ENCODE peak calls at places on chromosomes 6 and 20, in six cellular contexts. O is HepG2, L is K562, P is NB4, G is GM12878, M is endothelial cell of umbilical vein. J is an unnamed sample.

GRCh38 chr6:47414517-47415167 is 62.9 kb upstream of the CD2AP start:
- DNase-seq in O (peak), L (no peak), P (peak), G (peak), M (peak), J (peak)

GRCh38 chr6:124368131-124368530 is 564.5 kb downstream of the NKAIN2 start:
- DNase-seq in O (no peak), L (no peak), P (no peak), G (no peak), M (no peak), J (no peak)

GRCh38 chr6:4668271-4669179 is 107.7 kb upstream of the CDYL start:
- DNase-seq in O (no peak), L (no peak), P (peak), G (no peak), M (no peak), J (no peak)

GRCh38 chr6:35497571-35498406 is 910 bp upstream of the TEAD3 start:
- DNase-seq in O (peak), L (peak), P (peak), G (no peak), M (peak), J (peak)

GRCh38 chr20:5039255-5039657 is 37.9 kb upstream of the SLC23A2 start:
- DNase-seq in O (no peak), L (no peak), P (peak), G (peak), M (no peak), J (no peak)

GRCh38 chr6:14109411-14109826 is 8.2 kb upstream of the CD83 start:
- DNase-seq in O (no peak), L (no peak), P (no peak), G (no peak), M (no peak), J (no peak)

GRCh38 chr20:49395183-49395582 is 87.3 kb downstream of the KCNB1 start:
- DNase-seq in O (no peak), L (no peak), P (no peak), G (no peak), M (no peak), J (no peak)

GRCh38 chr6:137112067-137112355 is 61.4 kb downstream of the IL22RA2 start:
- DNase-seq in O (no peak), L (no peak), P (no peak), G (no peak), M (no peak), J (no peak)

GRCh38 chr6:6725834-6726194 is 137.3 kb downstream of the LY86 start:
- DNase-seq in O (no peak), L (no peak), P (peak), G (no peak), M (no peak), J (no peak)

GRCh38 chr6:82614518-82614917 is 250.9 kb downstream of the TPBG start:
- DNase-seq in O (no peak), L (no peak), P (no peak), G (no peak), M (no peak), J (no peak)

GRCh38 chr6:70889270-70889669 is 67.6 kb downstream of the B3GAT2 start:
- DNase-seq in O (no peak), L (no peak), P (no peak), G (no peak), M (no peak), J (no peak)

GRCh38 chr6:47033029-47033796 is 8.9 kb downstream of the ADGRF1 start:
- DNase-seq in O (no peak), L (no peak), P (no peak), G (no peak), M (no peak), J (no peak)

GRCh38 chr6:31175961-31176360 is 5.5 kb upstream of the POU5F1 start:
- DNase-seq in O (no peak), L (no peak), P (no peak), G (no peak), M (no peak), J (no peak)

GRCh38 chr6:11769816-11770545 is 8.6 kb downstream of the ADTRP start:
- DNase-seq in O (no peak), L (no peak), P (peak), G (no peak), M (no peak), J (no peak)

GRCh38 chr6:56708810-56709597 is 66.3 kb upstream of the DST start:
- DNase-seq in O (peak), L (peak), P (peak), G (no peak), M (peak), J (peak)
- TF ChIP-seq MYC in O (no peak), L (no peak), P (no peak), G (no peak), M (no peak), J (no peak)

DNA sequence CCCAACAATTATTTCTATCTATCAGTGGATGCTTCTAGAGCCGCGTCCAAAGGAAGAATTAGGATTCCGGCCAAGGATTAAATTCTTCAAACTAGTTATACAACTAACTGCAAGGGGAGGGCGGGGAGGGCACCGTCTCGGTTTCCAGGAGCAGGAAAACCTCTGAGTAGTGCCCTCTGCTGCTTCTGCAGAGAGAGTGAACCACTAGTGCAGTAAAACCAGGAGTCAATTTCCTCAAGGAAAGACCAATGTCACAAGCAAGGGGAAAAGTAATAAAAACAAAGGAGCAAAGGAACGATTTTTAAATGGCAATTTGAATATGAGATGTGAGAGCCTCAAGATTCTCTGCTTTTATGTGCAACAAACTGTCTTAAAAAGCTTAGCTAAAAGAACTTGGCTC is 16.5 kb upstream of the UBE2J1 start:
- DNase-seq in O (peak), L (no peak), P (no peak), G (no peak), M (peak), J (peak)
- TF ChIP-seq MYC in O (no peak), L (no peak), P (no peak), G (no peak), M (no peak), J (no peak)

GRCh38 chr6:148963738-148964137 is 216.9 kb downstream of the UST start:
- DNase-seq in O (no peak), L (no peak), P (no peak), G (no peak), M (no peak), J (no peak)

GRCh38 chr6:148965287-148965686 is 218.5 kb downstream of the UST start:
- DNase-seq in O (no peak), L (no peak), P (no peak), G (no peak), M (no peak), J (no peak)

GRCh38 chr6:148964467-148964866 is 217.6 kb downstream of the UST start:
- DNase-seq in O (no peak), L (no peak), P (no peak), G (no peak), M (no peak), J (no peak)

GRCh38 chr6:148959511-148959910 is 212.7 kb downstream of the UST start:
- DNase-seq in O (no peak), L (no peak), P (no peak), G (no peak), M (no peak), J (no peak)

DNA sequence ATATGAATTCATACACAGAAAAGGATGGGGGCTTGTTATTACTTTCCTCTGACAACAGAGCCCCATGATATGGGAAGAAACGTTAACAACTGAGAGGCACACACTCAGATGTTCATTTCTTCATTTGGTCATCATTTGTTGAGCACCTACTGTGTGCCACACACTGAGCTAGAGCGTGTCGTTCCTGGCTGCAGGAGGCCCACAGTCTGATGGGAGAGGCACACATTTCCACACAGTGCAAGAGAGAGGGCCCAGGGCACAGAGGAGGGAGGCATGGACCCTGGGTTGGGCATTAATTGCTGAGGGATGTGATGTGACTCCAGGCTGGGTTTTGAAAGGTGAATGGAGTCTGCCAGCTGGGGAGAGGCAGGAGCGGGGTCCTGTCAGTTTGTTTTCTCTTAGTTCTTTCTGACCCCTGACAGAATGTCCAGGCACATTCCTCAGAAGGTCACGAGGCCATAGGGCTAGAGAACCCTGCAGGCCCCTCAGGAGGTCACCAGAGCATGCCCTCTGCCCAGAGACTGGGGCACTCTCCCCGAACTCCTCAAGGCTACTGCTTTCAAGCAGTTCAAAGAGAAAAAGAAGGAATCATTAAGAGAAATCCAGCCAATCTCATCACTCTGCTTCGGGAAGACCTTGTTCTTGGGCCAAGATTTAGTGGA is 216.2 kb downstream of the UST start:
- DNase-seq in O (no peak), L (no peak), P (no peak), G (no peak), M (no peak), J (no peak)
- TF ChIP-seq MYC in O (no peak), L (no peak), P (no peak), G (no peak), M (no peak), J (no peak)

GRCh38 chr6:56043076-56043475 is 167.7 kb upstream of the BMP5 start:
- DNase-seq in O (no peak), L (no peak), P (no peak), G (no peak), M (peak), J (no peak)
- TF ChIP-seq MYC in O (no peak), L (no peak), P (no peak), G (no peak), M (no peak), J (no peak)

GRCh38 chr6:138691595-138692057 is 81.9 kb upstream of the CCDC28A start:
- DNase-seq in O (peak), L (no peak), P (peak), G (no peak), M (peak), J (peak)
- TF ChIP-seq MYC in O (no peak), L (no peak), P (no peak), G (no peak), M (no peak), J (no peak)

GRCh38 chr20:23826541-23827018 is at the start of gene CST2:
- DNase-seq in O (no peak), L (no peak), P (no peak), G (no peak), M (no peak), J (peak)
- TF ChIP-seq MYC in O (no peak), L (no peak), P (no peak), G (no peak), M (no peak), J (no peak)

GRCh38 chr6:25652007-25652515 is at the start of gene SCGN:
- DNase-seq in O (peak), L (peak), P (peak), G (no peak), M (peak), J (peak)
- TF ChIP-seq MYC in O (peak), L (no peak), P (no peak), G (no peak), M (no peak), J (no peak)

GRCh38 chr6:10579803-10580202 is 58.7 kb downstream of the GCNT2 start:
- DNase-seq in O (no peak), L (no peak), P (no peak), G (no peak), M (no peak), J (no peak)
- TF ChIP-seq MYC in O (no peak), L (no peak), P (no peak), G (no peak), M (no peak), J (no peak)

GRCh38 chr6:20838113-20838512 is 303.9 kb downstream of the CDKAL1 start:
- DNase-seq in O (no peak), L (no peak), P (no peak), G (no peak), M (no peak), J (no peak)
- TF ChIP-seq MYC in O (no peak), L (no peak), P (no peak), G (no peak), M (no peak), J (no peak)

J was measured in A549.